ENCODE peak calls at places on chromosomes 5 and 9, in eight cellular contexts. One of them, this sample, is unnamed.

GRCh38 chr9:2559212-2560152 is 62.1 kb upstream of the VLDLR start:
- DNase-seq in fibroblast of lung: peak
- DNase-seq in OCI-LY7: no peak
- DNase-seq in CD8-positive, alpha-beta memory T cell: no peak
- DNase-seq in CD4-positive, alpha-beta T cell: no peak
- DNase-seq in body of pancreas: peak
- DNase-seq in mesendoderm: peak
- DNase-seq in WERI-Rb-1: no peak
- DNase-seq in this sample: peak

GRCh38 chr9:91376239-91376638 is 14.5 kb upstream of the AUH start:
- DNase-seq in fibroblast of lung: peak
- DNase-seq in OCI-LY7: no peak
- DNase-seq in CD8-positive, alpha-beta memory T cell: no peak
- DNase-seq in CD4-positive, alpha-beta T cell: no peak
- DNase-seq in body of pancreas: no peak
- DNase-seq in mesendoderm: no peak
- DNase-seq in WERI-Rb-1: no peak
- DNase-seq in this sample: no peak

GRCh38 chr9:116452227-116452626 is 234.9 kb upstream of the TRIM32 start:
- DNase-seq in fibroblast of lung: no peak
- DNase-seq in OCI-LY7: no peak
- DNase-seq in CD8-positive, alpha-beta memory T cell: no peak
- DNase-seq in CD4-positive, alpha-beta T cell: no peak
- DNase-seq in body of pancreas: no peak
- DNase-seq in mesendoderm: no peak
- DNase-seq in WERI-Rb-1: no peak
- DNase-seq in this sample: no peak

GRCh38 chr5:1665231-1665630 is 134.4 kb downstream of the MRPL36 start:
- DNase-seq in fibroblast of lung: no peak
- DNase-seq in OCI-LY7: no peak
- DNase-seq in CD8-positive, alpha-beta memory T cell: no peak
- DNase-seq in CD4-positive, alpha-beta T cell: no peak
- DNase-seq in body of pancreas: no peak
- DNase-seq in mesendoderm: no peak
- DNase-seq in WERI-Rb-1: peak
- DNase-seq in this sample: no peak

GRCh38 chr5:112208699-112209615 is 210.1 kb downstream of the EPB41L4A start:
- DNase-seq in fibroblast of lung: no peak
- DNase-seq in OCI-LY7: no peak
- DNase-seq in CD8-positive, alpha-beta memory T cell: no peak
- DNase-seq in CD4-positive, alpha-beta T cell: no peak
- DNase-seq in body of pancreas: no peak
- DNase-seq in mesendoderm: no peak
- DNase-seq in WERI-Rb-1: no peak
- DNase-seq in this sample: no peak

GRCh38 chr5:159286420-159287035 is 23.4 kb downstream of the UBLCP1 start:
- DNase-seq in fibroblast of lung: peak
- DNase-seq in OCI-LY7: peak
- DNase-seq in CD8-positive, alpha-beta memory T cell: no peak
- DNase-seq in CD4-positive, alpha-beta T cell: no peak
- DNase-seq in body of pancreas: no peak
- DNase-seq in mesendoderm: peak
- DNase-seq in WERI-Rb-1: peak
- DNase-seq in this sample: no peak

GRCh38 chr5:6280425-6281100 is 97.8 kb downstream of the MED10 start:
- DNase-seq in fibroblast of lung: no peak
- DNase-seq in OCI-LY7: no peak
- DNase-seq in CD8-positive, alpha-beta memory T cell: no peak
- DNase-seq in CD4-positive, alpha-beta T cell: no peak
- DNase-seq in body of pancreas: no peak
- DNase-seq in mesendoderm: no peak
- DNase-seq in WERI-Rb-1: no peak
- DNase-seq in this sample: no peak

GRCh38 chr5:55062039-55062779 is 38.2 kb downstream of the GZMK start:
- DNase-seq in fibroblast of lung: no peak
- DNase-seq in OCI-LY7: no peak
- DNase-seq in CD8-positive, alpha-beta memory T cell: peak
- DNase-seq in CD4-positive, alpha-beta T cell: peak
- DNase-seq in body of pancreas: no peak
- DNase-seq in mesendoderm: no peak
- DNase-seq in WERI-Rb-1: no peak
- DNase-seq in this sample: no peak

GRCh38 chr9:82419827-82420486 is 431.4 kb downstream of the SPATA31D1 start:
- DNase-seq in fibroblast of lung: no peak
- DNase-seq in OCI-LY7: no peak
- DNase-seq in CD8-positive, alpha-beta memory T cell: no peak
- DNase-seq in CD4-positive, alpha-beta T cell: no peak
- DNase-seq in body of pancreas: no peak
- DNase-seq in mesendoderm: no peak
- DNase-seq in WERI-Rb-1: no peak
- DNase-seq in this sample: no peak

GRCh38 chr5:112125910-112126309 is 293.2 kb downstream of the EPB41L4A start:
- DNase-seq in fibroblast of lung: peak
- DNase-seq in OCI-LY7: no peak
- DNase-seq in CD8-positive, alpha-beta memory T cell: no peak
- DNase-seq in CD4-positive, alpha-beta T cell: no peak
- DNase-seq in body of pancreas: no peak
- DNase-seq in mesendoderm: no peak
- DNase-seq in WERI-Rb-1: no peak
- DNase-seq in this sample: no peak

GRCh38 chr9:89743216-89743575 is 138.4 kb downstream of the GADD45G start:
- DNase-seq in fibroblast of lung: no peak
- DNase-seq in OCI-LY7: peak
- DNase-seq in CD8-positive, alpha-beta memory T cell: no peak
- DNase-seq in CD4-positive, alpha-beta T cell: no peak
- DNase-seq in body of pancreas: no peak
- DNase-seq in mesendoderm: no peak
- DNase-seq in WERI-Rb-1: no peak
- DNase-seq in this sample: no peak

GRCh38 chr9:77848428-77848827 is 183.2 kb downstream of the GNAQ start:
- DNase-seq in fibroblast of lung: no peak
- DNase-seq in OCI-LY7: no peak
- DNase-seq in CD8-positive, alpha-beta memory T cell: no peak
- DNase-seq in CD4-positive, alpha-beta T cell: no peak
- DNase-seq in body of pancreas: no peak
- DNase-seq in mesendoderm: no peak
- DNase-seq in WERI-Rb-1: no peak
- DNase-seq in this sample: no peak

GRCh38 chr9:12133416-12133815 is 559.8 kb upstream of the TYRP1 start:
- DNase-seq in fibroblast of lung: no peak
- DNase-seq in OCI-LY7: no peak
- DNase-seq in CD8-positive, alpha-beta memory T cell: no peak
- DNase-seq in CD4-positive, alpha-beta T cell: no peak
- DNase-seq in body of pancreas: no peak
- DNase-seq in mesendoderm: no peak
- DNase-seq in WERI-Rb-1: no peak
- DNase-seq in this sample: no peak

DNA sequence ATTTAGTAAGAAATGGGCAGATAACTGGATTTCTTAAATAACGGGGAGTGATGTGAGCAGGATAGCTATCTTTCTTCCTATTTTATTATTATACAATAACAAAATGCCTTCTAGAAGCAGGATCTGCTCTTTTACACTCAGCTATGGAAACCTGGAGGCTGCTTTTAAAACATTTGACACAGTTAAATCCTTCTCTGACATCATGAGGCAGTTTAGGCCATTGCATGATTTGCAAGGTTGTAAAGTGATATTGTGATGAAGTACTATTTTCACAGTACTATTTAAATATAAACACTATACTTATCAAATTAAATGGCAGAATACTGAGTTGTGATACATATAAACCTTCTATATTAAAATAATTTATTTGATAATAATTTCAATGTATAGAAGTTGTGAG is 93.9 kb downstream of the ZSWIM6 start:
- DNase-seq in fibroblast of lung: no peak
- DNase-seq in OCI-LY7: no peak
- DNase-seq in CD8-positive, alpha-beta memory T cell: no peak
- DNase-seq in CD4-positive, alpha-beta T cell: no peak
- DNase-seq in body of pancreas: no peak
- DNase-seq in mesendoderm: no peak
- DNase-seq in WERI-Rb-1: no peak
- DNase-seq in this sample: no peak
- H3K27ac ChIP-seq in fibroblast of lung: no peak
- H3K27ac ChIP-seq in OCI-LY7: no peak
- H3K27ac ChIP-seq in CD8-positive, alpha-beta memory T cell: no peak
- H3K27ac ChIP-seq in CD4-positive, alpha-beta T cell: no peak
- H3K27ac ChIP-seq in body of pancreas: no peak
- H3K27ac ChIP-seq in mesendoderm: no peak
- H3K27ac ChIP-seq in WERI-Rb-1: no peak
- H3K27ac ChIP-seq in this sample: no peak

DNA sequence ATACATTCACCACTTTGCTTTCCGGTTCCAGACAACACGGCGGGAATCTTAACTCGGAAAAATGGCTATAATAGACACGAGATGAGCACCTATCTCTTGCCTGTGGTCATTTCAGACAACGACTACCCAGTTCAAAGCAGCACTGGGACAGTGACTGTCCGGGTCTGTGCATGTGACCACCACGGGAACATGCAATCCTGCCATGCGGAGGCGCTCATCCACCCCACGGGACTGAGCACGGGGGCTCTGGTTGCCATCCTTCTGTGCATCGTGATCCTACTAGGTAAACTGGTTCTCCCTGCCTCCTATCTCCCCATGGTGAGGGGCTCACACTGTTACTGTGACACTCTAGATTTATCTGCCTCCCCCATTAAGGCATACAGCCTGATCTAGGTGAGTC is 124.2 kb downstream of the CDH6 start:
- DNase-seq in fibroblast of lung: no peak
- DNase-seq in OCI-LY7: no peak
- DNase-seq in CD8-positive, alpha-beta memory T cell: no peak
- DNase-seq in CD4-positive, alpha-beta T cell: no peak
- DNase-seq in body of pancreas: no peak
- DNase-seq in mesendoderm: peak
- DNase-seq in WERI-Rb-1: no peak
- DNase-seq in this sample: no peak
- H3K27ac ChIP-seq in fibroblast of lung: no peak
- H3K27ac ChIP-seq in OCI-LY7: no peak
- H3K27ac ChIP-seq in CD8-positive, alpha-beta memory T cell: no peak
- H3K27ac ChIP-seq in CD4-positive, alpha-beta T cell: no peak
- H3K27ac ChIP-seq in body of pancreas: no peak
- H3K27ac ChIP-seq in mesendoderm: no peak
- H3K27ac ChIP-seq in WERI-Rb-1: no peak
- H3K27ac ChIP-seq in this sample: no peak

GRCh38 chr9:93621922-93622321 is 45.5 kb downstream of the PHF2 start:
- DNase-seq in fibroblast of lung: no peak
- DNase-seq in OCI-LY7: no peak
- DNase-seq in CD8-positive, alpha-beta memory T cell: no peak
- DNase-seq in CD4-positive, alpha-beta T cell: no peak
- DNase-seq in body of pancreas: no peak
- DNase-seq in mesendoderm: no peak
- DNase-seq in WERI-Rb-1: no peak
- DNase-seq in this sample: no peak

GRCh38 chr9:93622725-93623124 is 46.3 kb downstream of the PHF2 start:
- DNase-seq in fibroblast of lung: no peak
- DNase-seq in OCI-LY7: no peak
- DNase-seq in CD8-positive, alpha-beta memory T cell: no peak
- DNase-seq in CD4-positive, alpha-beta T cell: no peak
- DNase-seq in body of pancreas: no peak
- DNase-seq in mesendoderm: no peak
- DNase-seq in WERI-Rb-1: no peak
- DNase-seq in this sample: no peak

GRCh38 chr9:93624431-93624834 is 48.0 kb downstream of the PHF2 start:
- DNase-seq in fibroblast of lung: no peak
- DNase-seq in OCI-LY7: no peak
- DNase-seq in CD8-positive, alpha-beta memory T cell: no peak
- DNase-seq in CD4-positive, alpha-beta T cell: no peak
- DNase-seq in body of pancreas: no peak
- DNase-seq in mesendoderm: no peak
- DNase-seq in WERI-Rb-1: no peak
- DNase-seq in this sample: no peak

GRCh38 chr9:93625000-93625399 is 48.6 kb downstream of the PHF2 start:
- DNase-seq in fibroblast of lung: no peak
- DNase-seq in OCI-LY7: no peak
- DNase-seq in CD8-positive, alpha-beta memory T cell: no peak
- DNase-seq in CD4-positive, alpha-beta T cell: no peak
- DNase-seq in body of pancreas: no peak
- DNase-seq in mesendoderm: no peak
- DNase-seq in WERI-Rb-1: no peak
- DNase-seq in this sample: no peak

GRCh38 chr9:93623736-93624135 is 47.4 kb downstream of the PHF2 start:
- DNase-seq in fibroblast of lung: no peak
- DNase-seq in OCI-LY7: no peak
- DNase-seq in CD8-positive, alpha-beta memory T cell: no peak
- DNase-seq in CD4-positive, alpha-beta T cell: no peak
- DNase-seq in body of pancreas: no peak
- DNase-seq in mesendoderm: no peak
- DNase-seq in WERI-Rb-1: no peak
- DNase-seq in this sample: no peak
- H3K27ac ChIP-seq in fibroblast of lung: no peak
- H3K27ac ChIP-seq in OCI-LY7: no peak
- H3K27ac ChIP-seq in CD8-positive, alpha-beta memory T cell: no peak
- H3K27ac ChIP-seq in CD4-positive, alpha-beta T cell: no peak
- H3K27ac ChIP-seq in body of pancreas: no peak
- H3K27ac ChIP-seq in mesendoderm: no peak
- H3K27ac ChIP-seq in WERI-Rb-1: no peak
- H3K27ac ChIP-seq in this sample: no peak

GRCh38 chr5:132369471-132370240 is at the start of gene SLC22A5:
- DNase-seq in fibroblast of lung: peak
- DNase-seq in OCI-LY7: peak
- DNase-seq in CD8-positive, alpha-beta memory T cell: peak
- DNase-seq in CD4-positive, alpha-beta T cell: peak
- DNase-seq in body of pancreas: peak
- DNase-seq in mesendoderm: peak
- DNase-seq in WERI-Rb-1: peak
- DNase-seq in this sample: peak

GRCh38 chr5:132372122-132372521 is 2.6 kb downstream of the SLC22A5 start:
- DNase-seq in fibroblast of lung: no peak
- DNase-seq in OCI-LY7: no peak
- DNase-seq in CD8-positive, alpha-beta memory T cell: no peak
- DNase-seq in CD4-positive, alpha-beta T cell: no peak
- DNase-seq in body of pancreas: no peak
- DNase-seq in mesendoderm: no peak
- DNase-seq in WERI-Rb-1: no peak
- DNase-seq in this sample: no peak

GRCh38 chr5:132369012-132369470 is 469 bp upstream of the SLC22A5 start:
- DNase-seq in fibroblast of lung: peak
- DNase-seq in OCI-LY7: no peak
- DNase-seq in CD8-positive, alpha-beta memory T cell: no peak
- DNase-seq in CD4-positive, alpha-beta T cell: no peak
- DNase-seq in body of pancreas: no peak
- DNase-seq in mesendoderm: no peak
- DNase-seq in WERI-Rb-1: no peak
- DNase-seq in this sample: no peak

GRCh38 chr5:132371603-132371994 is 2.1 kb downstream of the SLC22A5 start:
- DNase-seq in fibroblast of lung: no peak
- DNase-seq in OCI-LY7: no peak
- DNase-seq in CD8-positive, alpha-beta memory T cell: no peak
- DNase-seq in CD4-positive, alpha-beta T cell: no peak
- DNase-seq in body of pancreas: no peak
- DNase-seq in mesendoderm: no peak
- DNase-seq in WERI-Rb-1: no peak
- DNase-seq in this sample: no peak

DNA sequence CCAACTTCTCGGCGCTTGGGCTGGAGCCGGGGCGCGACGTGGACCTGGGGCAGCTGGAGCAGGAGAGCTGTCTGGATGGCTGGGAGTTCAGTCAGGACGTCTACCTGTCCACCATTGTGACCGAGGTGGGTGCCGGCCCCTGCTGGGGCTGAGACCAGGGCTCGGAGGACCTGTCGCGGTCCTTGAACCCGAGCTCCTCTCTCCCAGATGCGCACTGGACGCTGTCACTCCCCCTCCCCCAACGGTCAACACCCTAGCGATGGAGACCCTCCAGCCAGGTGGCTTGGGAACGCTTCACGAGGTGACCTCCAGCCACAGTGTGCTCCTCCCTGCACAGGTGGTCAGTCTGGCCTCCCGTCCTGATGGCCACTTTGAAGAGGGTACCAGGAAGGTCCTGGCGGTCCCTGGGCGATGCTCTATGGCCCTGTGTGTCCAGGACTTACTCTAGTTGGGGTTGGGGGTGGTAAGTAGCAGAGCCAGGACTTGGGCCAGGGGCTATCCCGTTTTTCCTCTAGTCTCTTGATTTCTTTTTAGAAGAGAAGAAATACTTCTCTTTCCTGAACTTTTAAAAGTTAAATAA is 821 bp downstream of the SLC22A5 start:
- DNase-seq in fibroblast of lung: no peak
- DNase-seq in OCI-LY7: no peak
- DNase-seq in CD8-positive, alpha-beta memory T cell: no peak
- DNase-seq in CD4-positive, alpha-beta T cell: no peak
- DNase-seq in body of pancreas: peak
- DNase-seq in mesendoderm: no peak
- DNase-seq in WERI-Rb-1: no peak
- DNase-seq in this sample: no peak
- H3K27ac ChIP-seq in fibroblast of lung: no peak
- H3K27ac ChIP-seq in OCI-LY7: no peak
- H3K27ac ChIP-seq in CD8-positive, alpha-beta memory T cell: peak
- H3K27ac ChIP-seq in CD4-positive, alpha-beta T cell: no peak
- H3K27ac ChIP-seq in body of pancreas: peak
- H3K27ac ChIP-seq in mesendoderm: no peak
- H3K27ac ChIP-seq in WERI-Rb-1: no peak
- H3K27ac ChIP-seq in this sample: peak

This sample was measured in RWPE1.